ENCODE peak calls at places on chromosome 11, in six cellular contexts. M is HCT116, C is kidney, P is esophagus muscularis mucosa, A is heart right ventricle, B is brain microvascular endothelial cell. J is an unnamed sample.

GRCh38 chr11:6569706-6570105 is 33.7 kb downstream of the RRP8 start:
- DNase-seq in M (no peak), A (no peak), B (no peak), C (no peak), P (no peak), J (no peak)

GRCh38 chr11:67118801-67119576 is at the start of gene KDM2A:
- DNase-seq in M (peak; percentile 96), C (peak; percentile 100), P (peak; percentile 100), B (peak; percentile 98), A (peak; percentile 100), J (peak; percentile 86)

GRCh38 chr11:1090600-1091331 is 16.1 kb downstream of the MUC2 start:
- DNase-seq in M (no peak), C (peak; percentile 55), P (no peak), B (no peak), A (peak; percentile 2), J (no peak)

GRCh38 chr11:9506489-9507343 is 45.9 kb downstream of the ZNF143 start:
- DNase-seq in B (peak; percentile 66), C (no peak), A (peak; percentile 37), M (peak; percentile 75), P (peak; percentile 93), J (peak; percentile 42)

GRCh38 chr11:15327786-15328231 is 213.1 kb downstream of the INSC start:
- DNase-seq in C (peak; percentile 71), B (peak; percentile 32), A (peak; percentile 25), M (peak; percentile 35), P (peak; percentile 89), J (no peak)

GRCh38 chr11:34609850-34610249 is 11.0 kb upstream of the EHF start:
- DNase-seq in A (no peak), P (no peak), C (no peak), B (no peak), M (no peak), J (no peak)

GRCh38 chr11:30210357-30210756 is 20.5 kb upstream of the FSHB start:
- DNase-seq in A (no peak), M (no peak), B (no peak), P (no peak), C (no peak), J (no peak)

GRCh38 chr11:74134661-74135515 is 35.9 kb downstream of the C2CD3 start:
- DNase-seq in A (no peak), C (no peak), P (no peak), B (peak; percentile 42), M (peak; percentile 44), J (no peak)

GRCh38 chr11:2582958-2583604 is 116.7 kb downstream of the KCNQ1OT1 start:
- DNase-seq in B (no peak), M (no peak), P (no peak), C (peak; percentile 60), A (peak; percentile 25), J (no peak)

GRCh38 chr11:36148701-36149100 is 140.5 kb downstream of the COMMD9 start:
- DNase-seq in A (no peak), B (no peak), M (no peak), C (no peak), P (no peak), J (no peak)

GRCh38 chr11:112693781-112694180 is 267.4 kb upstream of the NCAM1 start:
- DNase-seq in P (no peak), M (no peak), B (no peak), C (no peak), A (no peak), J (no peak)

GRCh38 chr11:86608251-86608799 is 64.1 kb downstream of the ME3 start:
- DNase-seq in M (peak; percentile 67), A (peak; percentile 68), P (peak; percentile 92), B (peak; percentile 58), C (peak; percentile 64), J (no peak)

GRCh38 chr11:83978942-83979341 is 692.8 kb upstream of the CCDC90B start:
- DNase-seq in M (no peak), C (no peak), P (no peak), A (no peak), B (no peak), J (no peak)

GRCh38 chr11:75342966-75343870 is 8.2 kb downstream of the ARRB1 start:
- DNase-seq in B (no peak), A (no peak), P (no peak), M (no peak), C (peak; percentile 31), J (no peak)

GRCh38 chr11:118074785-118075184 is 2.1 kb upstream of the TMPRSS4 start:
- DNase-seq in B (no peak), C (peak; percentile 84), M (no peak), A (no peak), P (no peak), J (no peak)

GRCh38 chr11:72812604-72812967 is 1.6 kb upstream of the ATG16L2 start:
- DNase-seq in M (no peak), P (no peak), B (no peak), C (no peak), A (no peak), J (no peak)

GRCh38 chr11:125167954-125168821 is 3.6 kb downstream of the PKNOX2 start:
- DNase-seq in P (no peak), C (no peak), M (no peak), B (no peak), A (no peak), J (peak; percentile 26)

GRCh38 chr11:45887587-45887986 is 2.1 kb downstream of the MAPK8IP1 start:
- DNase-seq in C (peak; percentile 48), B (no peak), M (no peak), A (no peak), P (no peak), J (no peak)

GRCh38 chr11:120105576-120105975 is 32.3 kb downstream of the TRIM29 start:
- DNase-seq in M (no peak), C (no peak), A (no peak), B (no peak), P (no peak), J (no peak)

GRCh38 chr11:125279680-125280079 is 115.1 kb downstream of the PKNOX2 start:
- DNase-seq in M (no peak), A (no peak), P (no peak), B (no peak), C (no peak), J (no peak)

GRCh38 chr11:20672575-20672974 is 3.2 kb downstream of the NELL1 start:
- DNase-seq in P (no peak), M (peak; percentile 6), C (no peak), B (no peak), A (no peak), J (no peak)

GRCh38 chr11:111736191-111736590 is 30.0 kb downstream of the PPP2R1B start:
- DNase-seq in P (no peak), B (peak; percentile 45), C (peak; percentile 70), A (peak; percentile 20), M (no peak), J (no peak)

GRCh38 chr11:119319702-119320592 is 3.0 kb upstream of the MCAM start:
- DNase-seq in P (no peak), C (peak; percentile 81), B (no peak), M (no peak), A (peak; percentile 54), J (no peak)

GRCh38 chr11:19474211-19474610 is 233.5 kb upstream of the E2F8 start:
- DNase-seq in C (no peak), B (no peak), P (no peak), M (no peak), A (no peak), J (no peak)

GRCh38 chr11:8026982-8027381 is 39.8 kb downstream of the EIF3F start:
- DNase-seq in P (no peak), M (no peak), B (no peak), A (no peak), C (no peak), J (no peak)

GRCh38 chr11:126139541-126140091 is 71.8 kb downstream of the RPUSD4 start:
- DNase-seq in A (peak; percentile 51), B (no peak), C (no peak), M (no peak), P (no peak), J (no peak)

GRCh38 chr11:85076535-85077330 is 550.4 kb downstream of the DLG2 start:
- DNase-seq in P (no peak), C (no peak), M (no peak), A (no peak), B (peak; percentile 63), J (no peak)

GRCh38 chr11:77407613-77408012 is 66.3 kb downstream of the PAK1 start:
- DNase-seq in B (peak; percentile 78), P (no peak), M (peak; percentile 51), A (no peak), C (no peak), J (peak; percentile 36)

GRCh38 chr11:95434489-95435057 is 203.6 kb upstream of the SESN3 start:
- DNase-seq in A (no peak), M (no peak), B (no peak), C (no peak), P (no peak), J (no peak)

GRCh38 chr11:65787649-65788622 is 1.1 kb downstream of the OVOL1 start:
- DNase-seq in M (no peak), P (no peak), C (peak; percentile 83), B (no peak), A (no peak), J (no peak)
- H3K4me3 ChIP-seq in M (peak overlapping the region; percentile 75), P (peak overlapping the region; percentile 32), C (peak overlapping the region; percentile 71), B (no peak overlapping the region), A (no peak overlapping the region), J (no peak overlapping the region)

GRCh38 chr11:79367844-79368243 is 73.0 kb downstream of the TENM4 start:
- DNase-seq in B (no peak), P (no peak), M (no peak), A (no peak), C (no peak), J (no peak)

GRCh38 chr11:79371724-79372123 is 69.1 kb downstream of the TENM4 start:
- DNase-seq in P (no peak), A (no peak), B (no peak), M (no peak), C (no peak), J (no peak)

GRCh38 chr11:79369094-79369493 is 71.7 kb downstream of the TENM4 start:
- DNase-seq in B (no peak), C (no peak), M (no peak), P (no peak), A (no peak), J (no peak)

GRCh38 chr11:79374707-79375106 is 66.1 kb downstream of the TENM4 start:
- DNase-seq in P (no peak), M (no peak), A (no peak), C (no peak), B (no peak), J (no peak)

GRCh38 chr11:79371152-79371551 is 69.7 kb downstream of the TENM4 start:
- DNase-seq in P (no peak), C (no peak), B (no peak), M (no peak), A (no peak), J (no peak)
- TF ChIP-seq CTCF in P (no peak), C (no peak), B (peak; percentile 25), M (no peak), A (no peak), J (no peak)

GRCh38 chr11:122201126-122201525 is 85.1 kb upstream of the BLID start:
- DNase-seq in B (no peak), C (no peak), A (no peak), M (no peak), P (peak; percentile 74), J (no peak)
- H3K4me3 ChIP-seq in B (peak overlapping the region; percentile 28), C (peak overlapping the region; percentile 6), A (no peak overlapping the region), M (peak overlapping the region; percentile 12), P (peak overlapping the region; percentile 60), J (peak overlapping the region; percentile 51)

DNA sequence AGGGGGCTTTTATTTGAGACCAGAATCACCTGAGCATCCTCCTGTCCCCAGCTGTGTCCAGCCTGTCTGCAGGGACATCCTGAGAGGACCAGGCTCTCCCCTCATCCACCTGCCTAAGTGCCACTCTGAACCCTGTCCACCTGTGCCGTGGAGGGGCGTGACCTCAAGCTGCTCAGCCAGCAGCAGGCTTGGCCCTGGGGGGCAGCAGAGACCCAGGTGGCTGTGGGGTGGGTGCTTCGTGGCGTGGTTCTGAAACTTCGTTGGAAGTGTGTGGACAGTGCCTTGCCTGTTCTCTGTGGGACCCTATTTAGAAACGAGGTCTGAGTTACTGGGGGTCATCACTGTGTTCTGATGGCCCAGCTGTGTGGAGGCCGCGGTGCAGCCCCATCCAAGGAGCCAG is 72.7 kb downstream of the LRP5 start:
- DNase-seq in A (no peak), P (no peak), C (no peak), B (no peak), M (no peak), J (no peak)
- TF ChIP-seq CTCF in A (no peak), P (no peak), C (no peak), B (no peak), M (no peak), J (no peak)